ENCODE peak calls at places on chromosomes 2 and 18, in five cellular contexts. V, G, P, K and S are unnamed samples.

GRCh38 chr2:5967506-5967905 is 275.3 kb downstream of the SOX11 start:
- DNase-seq in V (no peak), G (no peak), P (no peak), K (no peak), S (no peak)

GRCh38 chr2:10901160-10901559 is 10.6 kb upstream of the KCNF1 start:
- DNase-seq in V (no peak), G (no peak), P (no peak), K (no peak), S (peak)

GRCh38 chr2:101725515-101726192 is 28.1 kb downstream of the MAP4K4 start:
- DNase-seq in V (peak), G (peak), P (no peak), K (no peak), S (no peak)

GRCh38 chr2:178417916-178418315 is 33.1 kb downstream of the PRKRA start:
- DNase-seq in V (no peak), G (no peak), P (no peak), K (no peak), S (no peak)

GRCh38 chr18:48699761-48700160 is 160.9 kb downstream of the CTIF start:
- DNase-seq in V (no peak), G (no peak), P (no peak), K (no peak), S (no peak)

GRCh38 chr18:5237083-5237722 is 40.1 kb upstream of the AKAIN1 start:
- DNase-seq in V (peak), G (peak), P (no peak), K (peak), S (peak)

GRCh38 chr2:200860092-200860795 is 4.2 kb downstream of the CLK1 start:
- DNase-seq in V (no peak), G (no peak), P (no peak), K (peak), S (peak)

GRCh38 chr18:79679552-79680099 is at the start of gene CTDP1:
- DNase-seq in V (peak), G (peak), P (peak), K (peak), S (peak)

GRCh38 chr2:236012155-236012554 is 156.0 kb downstream of the GBX2 start:
- DNase-seq in V (no peak), G (no peak), P (no peak), K (no peak), S (no peak)

GRCh38 chr18:69882965-69883668 is 64.6 kb downstream of the CD226 start:
- DNase-seq in V (no peak), G (no peak), P (no peak), K (no peak), S (no peak)

GRCh38 chr18:63067939-63068338 is 251.6 kb downstream of the BCL2 start:
- DNase-seq in V (no peak), G (no peak), P (no peak), K (no peak), S (no peak)

GRCh38 chr2:189534854-189535253 is 45.7 kb downstream of the SLC40A1 start:
- DNase-seq in V (no peak), G (no peak), P (peak), K (peak), S (peak)

GRCh38 chr2:200814917-200815316 is 3.2 kb downstream of the BZW1 start:
- DNase-seq in V (no peak), G (no peak), P (no peak), K (peak), S (no peak)

GRCh38 chr2:54604771-54605350 is 118.6 kb upstream of the EML6 start:
- DNase-seq in V (no peak), G (peak), P (no peak), K (no peak), S (no peak)

GRCh38 chr18:31134988-31135529 is 27.6 kb downstream of the DSC1 start:
- DNase-seq in V (no peak), G (no peak), P (no peak), K (no peak), S (no peak)

GRCh38 chr2:129396980-129397599 is 582.4 kb upstream of the RAB6C start:
- DNase-seq in V (peak), G (peak), P (no peak), K (no peak), S (no peak)

GRCh38 chr18:10518595-10519273 is 7.1 kb upstream of the NAPG start:
- DNase-seq in V (no peak), G (no peak), P (no peak), K (peak), S (no peak)

GRCh38 chr2:9378433-9379371 is 44.6 kb downstream of the ITGB1BP1 start:
- DNase-seq in V (no peak), G (no peak), P (peak), K (peak), S (peak)

GRCh38 chr18:41881285-41881684 is 73.7 kb upstream of the PIK3C3 start:
- DNase-seq in V (no peak), G (no peak), P (peak), K (peak), S (no peak)

GRCh38 chr18:22637787-22638186 is 220.1 kb upstream of the CTAGE1 start:
- DNase-seq in V (no peak), G (no peak), P (peak), K (peak), S (peak)

GRCh38 chr2:57396364-57397098 is 650.1 kb upstream of the VRK2 start:
- DNase-seq in V (no peak), G (no peak), P (no peak), K (no peak), S (no peak)

GRCh38 chr2:220224711-220225519 is 597.5 kb downstream of the SLC4A3 start:
- DNase-seq in V (no peak), G (no peak), P (peak), K (peak), S (no peak)

GRCh38 chr2:151162185-151162584 is 99.5 kb downstream of the RBM43 start:
- DNase-seq in V (no peak), G (no peak), P (peak), K (peak), S (no peak)

GRCh38 chr2:113876503-113877387 is 13.1 kb upstream of the ACTR3 start:
- DNase-seq in V (peak), G (no peak), P (no peak), K (no peak), S (no peak)

GRCh38 chr2:238462782-238463396 is 36.2 kb downstream of the ASB1 start:
- DNase-seq in V (no peak), G (no peak), P (peak), K (peak), S (peak)
- TF ChIP-seq CTCF in V (peak), G (peak), P (peak), K (peak), S (peak)

DNA sequence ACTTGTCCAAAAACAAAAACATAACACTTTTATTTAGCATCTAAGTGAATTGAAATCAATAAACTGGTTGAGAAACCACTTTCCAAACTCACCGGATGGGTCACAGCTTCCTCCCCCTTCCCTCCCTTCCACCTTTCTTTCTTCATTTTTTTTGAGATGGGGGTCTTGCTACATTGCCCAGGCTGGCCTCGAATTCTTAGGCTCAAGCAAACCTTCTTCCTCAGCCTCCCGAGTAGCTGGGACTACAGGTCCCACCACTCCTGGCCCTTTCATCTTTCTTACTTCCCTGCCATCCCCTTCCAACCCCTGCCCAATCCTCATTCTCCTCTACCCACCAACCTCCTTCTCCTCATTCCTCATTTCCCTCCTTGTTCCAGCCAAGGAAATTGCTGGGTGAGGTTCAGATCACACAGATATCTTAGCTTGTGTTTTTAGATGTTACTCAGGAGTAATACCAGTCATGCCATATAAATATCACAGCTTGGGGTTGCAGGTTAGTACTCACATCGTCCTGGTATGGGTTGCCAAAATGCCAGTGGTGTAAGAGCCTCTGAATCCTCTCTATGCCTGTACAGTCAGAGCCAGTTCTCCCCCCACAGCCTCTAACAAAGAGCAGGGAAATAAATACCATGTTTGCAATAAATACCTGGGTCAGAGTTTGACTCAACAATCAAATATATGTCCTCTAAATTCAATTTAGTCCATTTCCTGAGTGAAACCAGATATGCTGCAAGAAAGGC is 132.7 kb upstream of the NDUFV2 start:
- DNase-seq in V (no peak), G (no peak), P (no peak), K (peak), S (peak)
- TF ChIP-seq CTCF in V (no peak), G (no peak), P (no peak), K (no peak), S (no peak)

GRCh38 chr2:195479407-195479806 is 177.6 kb upstream of the SLC39A10 start:
- DNase-seq in V (no peak), G (no peak), P (no peak), K (no peak), S (no peak)
- TF ChIP-seq CTCF in V (no peak), G (no peak), P (no peak), K (no peak), S (no peak)

GRCh38 chr18:35522130-35522959 is 24.6 kb upstream of the INO80C start:
- DNase-seq in V (no peak), G (no peak), P (no peak), K (no peak), S (no peak)
- TF ChIP-seq CTCF in V (no peak), G (no peak), P (no peak), K (no peak), S (no peak)

GRCh38 chr18:59646228-59646945 is 50.8 kb downstream of the CCBE1 start:
- DNase-seq in V (peak), G (no peak), P (no peak), K (no peak), S (no peak)
- TF ChIP-seq CTCF in V (peak), G (no peak), P (no peak), K (no peak), S (peak)

GRCh38 chr18:73639788-73640187 is 507.8 kb downstream of the FBXO15 start:
- DNase-seq in V (no peak), G (no peak), P (no peak), K (no peak), S (no peak)
- TF ChIP-seq CTCF in V (no peak), G (no peak), P (no peak), K (no peak), S (no peak)